ENCODE peak calls at places on chromosomes 12 and 14, in four cellular contexts. V is heart right ventricle; Q is CD8-positive, alpha-beta memory T cell; O is GM23338. S is an unnamed sample.

GRCh38 chr12:32650508-32650907 is 28.6 kb upstream of the DNM1L start:
- DNase-seq in V (no peak), Q (no peak), O (no peak), S (no peak)

GRCh38 chr12:46160081-46160980 is 108.5 kb downstream of the SLC38A1 start:
- DNase-seq in V (no peak), Q (no peak), O (no peak), S (no peak)

GRCh38 chr12:30515351-30515750 is 180.3 kb downstream of the IPO8 start:
- DNase-seq in V (no peak), Q (no peak), O (peak; percentile 62), S (no peak)

GRCh38 chr14:38248629-38249028 is 7.3 kb downstream of the CLEC14A start:
- DNase-seq in V (no peak), Q (no peak), O (peak; percentile 41), S (peak; percentile 51)

GRCh38 chr12:92503029-92503931 is 199.5 kb upstream of the PLEKHG7 start:
- DNase-seq in V (no peak), Q (no peak), O (no peak), S (no peak)

GRCh38 chr12:74169607-74170006 is 368.0 kb upstream of the ATXN7L3B start:
- DNase-seq in V (no peak), Q (no peak), O (no peak), S (no peak)

GRCh38 chr14:64671591-64671990 is 32.6 kb upstream of the PLEKHG3 start:
- DNase-seq in V (peak; percentile 31), Q (no peak), O (peak; percentile 85), S (no peak)

GRCh38 chr12:68808388-68809189 is 612 bp downstream of the MDM2 start:
- DNase-seq in V (peak; percentile 79), Q (peak; percentile 40), O (peak; percentile 85), S (peak; percentile 97)

GRCh38 chr12:65501935-65502334 is 223.5 kb downstream of the MSRB3 start:
- DNase-seq in V (no peak), Q (no peak), O (no peak), S (no peak)

GRCh38 chr14:89351364-89351957 is 65.6 kb downstream of the FOXN3 start:
- DNase-seq in V (no peak), Q (no peak), O (peak; percentile 87), S (peak; percentile 76)

GRCh38 chr12:84157170-84157569 is 755.4 kb downstream of the SLC6A15 start:
- DNase-seq in V (no peak), Q (no peak), O (no peak), S (no peak)

GRCh38 chr12:90250766-90251165 is 542.1 kb upstream of the ATP2B1 start:
- DNase-seq in V (peak; percentile 54), Q (no peak), O (no peak), S (no peak)

GRCh38 chr14:43475762-43476161 is 1031.3 kb downstream of the FSCB start:
- DNase-seq in V (no peak), Q (no peak), O (no peak), S (no peak)

GRCh38 chr14:77717608-77718305 is 9.9 kb downstream of the SLIRP start:
- DNase-seq in V (no peak), Q (no peak), O (no peak), S (no peak)

GRCh38 chr14:77721437-77721836 is 13.5 kb downstream of the SLIRP start:
- DNase-seq in V (no peak), Q (no peak), O (no peak), S (no peak)

DNA sequence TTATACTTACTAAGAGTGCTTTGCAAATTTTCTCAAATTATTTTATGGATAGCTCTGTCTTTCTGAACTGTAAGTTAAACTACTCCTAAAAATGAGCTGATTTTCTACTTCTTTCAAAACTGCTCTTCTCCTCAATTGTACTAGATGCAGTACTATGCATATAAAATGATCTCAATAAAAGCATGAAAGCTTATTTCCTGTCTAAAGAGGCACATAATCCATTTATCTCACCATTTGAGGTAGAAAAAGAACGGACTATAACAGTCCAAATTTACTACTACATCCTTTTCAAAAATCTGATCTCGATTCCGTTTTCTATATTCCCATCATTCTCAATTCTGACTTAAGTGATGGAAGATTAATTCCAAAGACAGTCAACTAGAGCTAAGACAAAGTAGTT is 14.4 kb downstream of the SLIRP start:
- DNase-seq in V (no peak), Q (no peak), O (no peak), S (no peak)
- H3K27ac ChIP-seq in V (no peak overlapping the region), Q (no peak overlapping the region), O (no peak overlapping the region), S (no peak overlapping the region)

GRCh38 chr12:15208871-15209656 is 12.2 kb downstream of the RERG start:
- DNase-seq in V (no peak), Q (no peak), O (no peak), S (no peak)
- H3K27ac ChIP-seq in V (peak overlapping the region; percentile 61), Q (no peak overlapping the region), O (no peak overlapping the region), S (no peak overlapping the region)

GRCh38 chr14:29709490-29709889 is 218.2 kb downstream of the PRKD1 start:
- DNase-seq in V (no peak), Q (no peak), O (no peak), S (no peak)
- H3K27ac ChIP-seq in V (no peak overlapping the region), Q (no peak overlapping the region), O (no peak overlapping the region), S (no peak overlapping the region)

GRCh38 chr12:51379571-51379970 is 11.6 kb downstream of the GALNT6 start:
- DNase-seq in V (no peak), Q (no peak), O (no peak), S (no peak)

GRCh38 chr12:51382173-51382572 is 9.0 kb downstream of the GALNT6 start:
- DNase-seq in V (no peak), Q (no peak), O (no peak), S (no peak)

GRCh38 chr12:51386361-51386760 is 4.8 kb downstream of the GALNT6 start:
- DNase-seq in V (no peak), Q (no peak), O (no peak), S (no peak)

GRCh38 chr12:51381226-51382079 is 9.8 kb downstream of the GALNT6 start:
- DNase-seq in V (peak; percentile 12), Q (no peak), O (no peak), S (no peak)

DNA sequence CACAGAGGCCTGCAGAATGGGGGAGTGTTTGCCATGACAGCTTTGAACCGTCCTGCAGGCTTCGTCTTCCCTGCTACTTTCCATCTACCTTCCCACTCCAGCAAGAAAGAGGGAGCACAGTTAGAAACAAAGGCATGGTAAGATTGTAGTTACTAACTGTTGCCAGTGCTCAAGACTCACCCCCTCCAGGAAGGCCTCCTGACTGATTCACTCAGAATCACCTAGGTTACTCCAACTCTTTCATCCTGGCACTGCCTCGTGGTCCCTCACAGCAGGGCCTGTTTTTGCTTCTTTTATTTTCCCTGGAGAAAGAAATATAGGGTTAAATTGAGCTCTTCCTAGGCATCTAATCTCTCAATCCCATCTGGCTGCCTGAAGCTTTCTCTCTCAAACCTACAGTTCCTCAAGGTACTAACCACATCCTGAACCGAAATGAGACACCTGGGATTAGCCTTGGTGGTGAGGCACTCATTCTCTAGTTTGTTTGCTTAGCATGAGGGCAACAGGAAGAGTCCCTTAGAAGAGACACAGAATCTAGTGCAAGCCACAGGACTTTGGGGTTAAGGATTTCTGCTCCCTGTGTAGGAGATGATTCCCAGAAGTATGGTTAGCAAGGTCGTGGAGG is 7.8 kb downstream of the GALNT6 start:
- DNase-seq in V (no peak), Q (no peak), O (no peak), S (no peak)
- H3K27ac ChIP-seq in V (no peak overlapping the region), Q (no peak overlapping the region), O (no peak overlapping the region), S (no peak overlapping the region)

GRCh38 chr12:95742586-95742985 is 48.0 kb downstream of the NTN4 start:
- DNase-seq in V (no peak), Q (no peak), O (no peak), S (no peak)
- H3K27ac ChIP-seq in V (peak overlapping the region; percentile 37), Q (no peak overlapping the region), O (no peak overlapping the region), S (no peak overlapping the region)

DNA sequence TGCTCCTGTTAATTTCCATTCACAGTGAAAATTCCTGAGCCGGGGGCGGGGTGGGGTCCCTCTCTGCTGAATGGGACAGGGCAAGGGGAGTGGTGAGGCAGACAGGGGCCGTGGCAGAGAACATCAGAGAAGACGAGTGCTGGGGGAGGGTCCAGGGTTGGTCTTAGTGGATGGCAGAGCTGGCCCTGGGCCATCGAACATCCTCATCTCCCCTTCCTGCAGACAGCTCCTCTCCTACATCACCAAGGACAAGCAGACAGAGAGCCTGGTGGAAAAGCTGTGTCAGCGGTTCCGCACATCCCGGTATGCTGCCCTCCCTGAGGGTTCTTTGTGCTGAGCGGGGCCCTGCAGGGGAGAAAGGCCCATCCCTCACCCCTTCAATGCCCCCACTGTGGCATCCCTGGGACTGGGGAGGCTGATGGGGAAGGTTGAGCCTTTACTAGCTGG is 5.0 kb upstream of the GAPDH start:
- DNase-seq in V (no peak), Q (no peak), O (no peak), S (no peak)
- H3K27ac ChIP-seq in V (no peak overlapping the region), Q (no peak overlapping the region), O (peak overlapping the region; percentile 47), S (no peak overlapping the region)